ENCODE peak calls at places on chromosomes 13 and 19, in five cellular contexts. B is neural progenitor cell, I is epithelial cell of proximal tubule, P is SK-N-SH, M is epithelial cell of esophagus. Y is an unnamed sample.

GRCh38 chr13:91328726-91329125 is 18.8 kb upstream of the MIR17HG start:
- DNase-seq in B (no peak), I (no peak), P (no peak), M (no peak), Y (no peak)

GRCh38 chr19:39303373-39304184 is 7.4 kb downstream of the IFNL1 start:
- DNase-seq in B (peak), I (no peak), P (no peak), M (no peak), Y (no peak)

GRCh38 chr19:3899531-3900294 is 19.2 kb downstream of the ATCAY start:
- DNase-seq in B (no peak), I (no peak), P (no peak), M (no peak), Y (no peak)

GRCh38 chr13:50846861-50847475 is 3.5 kb upstream of the DLEU7 start:
- DNase-seq in B (no peak), I (no peak), P (no peak), M (no peak), Y (no peak)

GRCh38 chr19:13014101-13014920 is 19.0 kb downstream of the NFIX start:
- DNase-seq in B (peak), I (no peak), P (no peak), M (no peak), Y (no peak)

GRCh38 chr13:93881418-93881817 is 598.1 kb downstream of the DCT start:
- DNase-seq in B (no peak), I (no peak), P (no peak), M (no peak), Y (no peak)

GRCh38 chr19:10637894-10638293 is 12.5 kb downstream of the SLC44A2 start:
- DNase-seq in B (no peak), I (no peak), P (no peak), M (no peak), Y (no peak)

GRCh38 chr19:14472202-14472961 is 2.8 kb downstream of the PTGER1 start:
- DNase-seq in B (peak), I (no peak), P (peak), M (peak), Y (peak)

GRCh38 chr13:47455581-47455980 is 545.5 kb downstream of the SUCLA2 start:
- DNase-seq in B (no peak), I (no peak), P (peak), M (no peak), Y (no peak)

GRCh38 chr19:28541602-28542393 is 671.2 kb downstream of the UQCRFS1 start:
- DNase-seq in B (no peak), I (no peak), P (no peak), M (no peak), Y (no peak)

GRCh38 chr19:10808937-10809655 is 26.9 kb downstream of the TMED1 start:
- DNase-seq in B (no peak), I (no peak), P (no peak), M (peak), Y (no peak)

GRCh38 chr19:51368366-51369282 is at the start of gene CLDND2:
- DNase-seq in B (no peak), I (no peak), P (no peak), M (no peak), Y (no peak)

GRCh38 chr19:51367565-51368365 is 1.0 kb downstream of the CLDND2 start:
- DNase-seq in B (peak), I (peak), P (peak), M (peak), Y (peak)

GRCh38 chr19:51366050-51366998 is at the start of gene ETFB:
- DNase-seq in B (peak), I (peak), P (peak), M (peak), Y (peak)

GRCh38 chr19:51365211-51366049 is 758 bp downstream of the ETFB start:
- DNase-seq in B (no peak), I (no peak), P (no peak), M (peak), Y (no peak)

GRCh38 chr19:51366999-51367564 is 894 bp upstream of the ETFB start:
- DNase-seq in B (no peak), I (no peak), P (peak), M (no peak), Y (peak)
- TF ChIP-seq CTCF in B (no peak), I (no peak), P (no peak), M (no peak), Y (no peak)

GRCh38 chr13:74290324-74290773 is 156.1 kb upstream of the KLF12 start:
- DNase-seq in B (peak), I (peak), P (peak), M (peak), Y (no peak)
- TF ChIP-seq CTCF in B (no peak), I (no peak), P (no peak), M (no peak), Y (no peak)

DNA sequence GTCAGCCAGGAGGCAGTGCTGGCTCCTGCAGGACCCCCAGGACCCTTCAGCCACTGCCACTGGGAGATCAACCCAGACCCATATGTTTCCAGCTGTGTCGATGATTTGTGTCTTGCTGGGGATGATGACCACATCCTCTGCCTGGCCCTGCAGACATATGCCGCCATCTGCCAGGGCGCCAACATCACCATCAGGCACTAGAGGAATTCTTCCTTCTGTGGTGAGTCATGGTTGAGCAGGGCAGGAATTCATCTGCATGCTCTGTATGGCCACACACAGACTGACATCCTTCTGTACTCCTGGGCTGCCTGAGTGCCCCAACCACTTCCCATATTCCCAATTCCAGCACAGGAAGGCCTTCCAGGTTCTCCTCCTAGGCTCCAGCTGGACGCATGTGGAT is 27.1 kb upstream of the FXYD3 start:
- DNase-seq in B (no peak), I (no peak), P (no peak), M (peak), Y (peak)
- TF ChIP-seq CTCF in B (no peak), I (no peak), P (no peak), M (no peak), Y (no peak)

GRCh38 chr19:389935-390289 is 19.0 kb downstream of the C2CD4C start:
- DNase-seq in B (no peak), I (no peak), P (no peak), M (no peak), Y (no peak)

GRCh38 chr19:390386-391198 is 18.4 kb downstream of the C2CD4C start:
- DNase-seq in B (no peak), I (no peak), P (peak), M (no peak), Y (no peak)

GRCh38 chr19:391726-392374 is 17.1 kb downstream of the C2CD4C start:
- DNase-seq in B (no peak), I (no peak), P (no peak), M (no peak), Y (no peak)

GRCh38 chr19:391199-391557 is 17.8 kb downstream of the C2CD4C start:
- DNase-seq in B (no peak), I (no peak), P (no peak), M (no peak), Y (no peak)

GRCh38 chr19:392375-392970 is 16.5 kb downstream of the C2CD4C start:
- DNase-seq in B (no peak), I (no peak), P (no peak), M (no peak), Y (no peak)
- TF ChIP-seq CTCF in B (no peak), I (no peak), P (no peak), M (no peak), Y (no peak)

DNA sequence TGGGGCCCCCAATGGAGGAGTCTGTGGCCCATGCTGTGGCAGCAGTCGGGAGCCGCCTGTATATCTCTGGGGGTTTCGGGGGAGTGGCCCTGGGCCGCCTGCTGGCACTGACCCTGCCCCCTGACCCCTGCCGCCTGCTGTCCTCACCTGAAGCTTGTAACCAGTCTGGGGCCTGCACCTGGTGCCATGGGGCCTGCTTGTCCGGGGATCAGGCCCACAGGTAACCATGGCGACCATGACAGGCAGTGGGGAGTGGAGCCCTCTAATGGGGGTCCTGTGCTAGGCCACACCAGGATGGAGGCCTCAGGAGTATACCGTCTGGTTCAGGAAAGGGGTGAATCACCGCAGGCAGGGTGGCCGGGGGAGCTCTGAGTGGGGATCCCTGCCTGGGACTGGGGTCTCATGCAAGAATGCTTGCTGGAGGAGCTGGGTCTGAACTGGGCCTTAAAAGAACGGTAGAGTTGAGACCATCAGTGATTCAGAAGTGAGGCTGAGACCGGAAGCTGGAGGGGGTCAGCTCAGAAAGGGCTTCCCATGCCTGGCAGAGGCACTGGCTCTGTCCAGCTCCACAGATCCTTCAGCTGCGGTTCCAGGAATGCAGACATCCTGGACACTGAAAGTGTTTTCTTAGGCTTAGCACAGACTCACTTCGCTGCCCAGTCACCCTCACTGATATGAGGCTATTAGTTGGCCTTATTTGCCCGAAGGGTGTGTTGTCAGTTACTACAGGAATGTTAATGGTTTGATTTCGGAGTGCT is 29.1 kb downstream of the CNFN start:
- DNase-seq in B (peak), I (no peak), P (peak), M (no peak), Y (peak)
- TF ChIP-seq CTCF in B (peak), I (no peak), P (no peak), M (no peak), Y (no peak)

DNA sequence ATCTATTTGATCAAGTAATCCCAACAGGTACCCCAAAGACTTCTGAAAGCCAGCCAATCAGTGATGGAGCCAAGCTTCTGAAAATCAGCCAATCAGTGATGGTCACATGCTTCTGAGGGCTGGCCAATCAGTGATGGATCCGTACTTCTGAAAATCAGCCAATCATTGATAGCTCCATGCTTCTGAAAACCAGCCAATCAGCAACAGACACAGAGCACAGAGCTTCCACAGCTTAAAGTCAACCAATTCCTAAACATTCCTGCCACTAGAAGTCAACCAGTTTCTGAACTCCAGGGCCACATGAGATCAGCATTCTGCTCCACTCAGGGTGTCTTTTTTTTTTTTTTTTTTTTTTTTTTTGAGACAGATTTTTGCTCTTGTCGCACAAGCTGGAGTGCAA is 8.2 kb upstream of the HSD17B14 start:
- DNase-seq in B (peak), I (no peak), P (peak), M (peak), Y (no peak)
- TF ChIP-seq CTCF in B (no peak), I (peak), P (peak), M (peak), Y (no peak)

GRCh38 chr13:101204270-101205011 is 211.9 kb downstream of the NALCN start:
- DNase-seq in B (no peak), I (no peak), P (peak), M (no peak), Y (no peak)

GRCh38 chr13:101205408-101205807 is 210.9 kb downstream of the NALCN start:
- DNase-seq in B (no peak), I (no peak), P (no peak), M (no peak), Y (no peak)

DNA sequence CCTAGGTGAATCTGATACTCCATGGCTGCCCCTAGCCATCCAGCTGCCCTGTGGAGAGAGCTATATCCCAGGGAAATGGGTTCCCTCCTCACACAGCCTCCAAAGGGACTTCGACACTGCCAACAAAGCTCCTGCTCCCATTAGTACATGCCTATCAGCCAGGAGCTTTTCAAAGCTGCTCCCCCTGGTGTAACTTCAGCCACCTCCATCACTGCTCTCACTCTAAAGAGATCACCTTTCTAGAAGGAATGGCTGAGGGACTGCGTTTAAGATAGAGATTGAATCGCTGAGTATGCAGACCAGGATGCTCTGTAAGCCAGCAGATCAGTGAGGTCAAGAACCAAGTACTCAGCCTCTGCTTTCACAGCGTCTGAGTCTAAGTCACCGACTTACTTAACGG is 213.7 kb downstream of the NALCN start:
- DNase-seq in B (peak), I (no peak), P (no peak), M (no peak), Y (no peak)
- TF ChIP-seq CTCF in B (peak), I (no peak), P (no peak), M (no peak), Y (no peak)

GRCh38 chr19:43425567-43426392 is 11.1 kb downstream of the TEX101 start:
- DNase-seq in B (peak), I (peak), P (no peak), M (peak), Y (no peak)
- TF ChIP-seq CTCF in B (peak), I (peak), P (peak), M (peak), Y (peak)

DNA sequence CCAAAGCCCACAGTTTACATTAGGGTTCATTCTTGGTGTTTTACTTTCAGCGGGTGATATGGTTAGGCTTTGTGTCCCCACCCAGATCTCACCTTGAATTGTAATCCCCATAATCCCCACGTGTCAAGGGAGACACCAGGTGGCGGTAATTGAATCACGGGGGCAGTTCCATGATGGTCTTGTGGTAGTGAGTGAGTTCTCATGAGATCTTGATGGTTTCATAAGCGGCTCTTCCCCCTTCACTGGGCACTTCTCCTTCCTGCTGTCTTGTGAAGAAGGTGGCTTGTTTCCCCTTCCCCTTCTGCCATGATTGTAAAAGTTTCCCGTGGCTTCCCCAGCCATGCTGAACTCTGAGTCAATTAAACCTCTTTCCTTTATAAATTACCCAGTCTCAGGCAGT is 12.0 kb downstream of the FPR2 start:
- DNase-seq in B (no peak), I (no peak), P (no peak), M (no peak), Y (no peak)
- TF ChIP-seq CTCF in B (no peak), I (no peak), P (no peak), M (no peak), Y (no peak)

GRCh38 chr19:342128-342455 is 2.5 kb downstream of the MIER2 start:
- DNase-seq in B (no peak), I (no peak), P (no peak), M (no peak), Y (no peak)
- TF ChIP-seq CTCF in B (no peak), I (no peak), P (no peak), M (no peak), Y (no peak)